ENCODE peak calls at places on chromosomes 11 and 22, in seven cellular contexts. One of them, this sample, is unnamed.

GRCh38 chr22:38755911-38756532 is at the start of gene SUN2:
- DNase-seq in stimulated activated naive CD8-positive, alpha-beta T cell treated with anti-CD3 and anti-CD28 coated beads, Interleukin-15, amount 100 ng/mL, for 72 hours: peak
- DNase-seq in stimulated activated CD4-positive, alpha-beta T cell treated with anti-CD3 and anti-CD28 coated beads, Interleukin-4, amount 100 ng/mL, for 4 hours: peak
- DNase-seq in Peyer's patch: peak
- DNase-seq in cardiac muscle cell: peak
- DNase-seq in sigmoid colon: peak
- DNase-seq in brain pericyte: no peak
- DNase-seq in this sample: peak

GRCh38 chr11:8872017-8872416 is 39.0 kb upstream of the AKIP1 start:
- DNase-seq in stimulated activated naive CD8-positive, alpha-beta T cell treated with anti-CD3 and anti-CD28 coated beads, Interleukin-15, amount 100 ng/mL, for 72 hours: no peak
- DNase-seq in stimulated activated CD4-positive, alpha-beta T cell treated with anti-CD3 and anti-CD28 coated beads, Interleukin-4, amount 100 ng/mL, for 4 hours: no peak
- DNase-seq in Peyer's patch: no peak
- DNase-seq in cardiac muscle cell: no peak
- DNase-seq in sigmoid colon: no peak
- DNase-seq in brain pericyte: no peak
- DNase-seq in this sample: no peak

GRCh38 chr11:86983071-86983488 is 27.9 kb upstream of the FZD4 start:
- DNase-seq in stimulated activated naive CD8-positive, alpha-beta T cell treated with anti-CD3 and anti-CD28 coated beads, Interleukin-15, amount 100 ng/mL, for 72 hours: no peak
- DNase-seq in stimulated activated CD4-positive, alpha-beta T cell treated with anti-CD3 and anti-CD28 coated beads, Interleukin-4, amount 100 ng/mL, for 4 hours: no peak
- DNase-seq in Peyer's patch: no peak
- DNase-seq in cardiac muscle cell: no peak
- DNase-seq in sigmoid colon: no peak
- DNase-seq in brain pericyte: no peak
- DNase-seq in this sample: no peak

GRCh38 chr11:62806611-62807121 is 1.4 kb upstream of the NXF1 start:
- DNase-seq in stimulated activated naive CD8-positive, alpha-beta T cell treated with anti-CD3 and anti-CD28 coated beads, Interleukin-15, amount 100 ng/mL, for 72 hours: no peak
- DNase-seq in stimulated activated CD4-positive, alpha-beta T cell treated with anti-CD3 and anti-CD28 coated beads, Interleukin-4, amount 100 ng/mL, for 4 hours: no peak
- DNase-seq in Peyer's patch: no peak
- DNase-seq in cardiac muscle cell: peak
- DNase-seq in sigmoid colon: peak
- DNase-seq in brain pericyte: no peak
- DNase-seq in this sample: no peak

GRCh38 chr11:65047581-65048422 is 6.8 kb downstream of the SAC3D1 start:
- DNase-seq in stimulated activated naive CD8-positive, alpha-beta T cell treated with anti-CD3 and anti-CD28 coated beads, Interleukin-15, amount 100 ng/mL, for 72 hours: peak
- DNase-seq in stimulated activated CD4-positive, alpha-beta T cell treated with anti-CD3 and anti-CD28 coated beads, Interleukin-4, amount 100 ng/mL, for 4 hours: no peak
- DNase-seq in Peyer's patch: peak
- DNase-seq in cardiac muscle cell: no peak
- DNase-seq in sigmoid colon: peak
- DNase-seq in brain pericyte: no peak
- DNase-seq in this sample: peak

GRCh38 chr11:97269527-97269926 is 879.7 kb downstream of the JRKL start:
- DNase-seq in stimulated activated naive CD8-positive, alpha-beta T cell treated with anti-CD3 and anti-CD28 coated beads, Interleukin-15, amount 100 ng/mL, for 72 hours: no peak
- DNase-seq in stimulated activated CD4-positive, alpha-beta T cell treated with anti-CD3 and anti-CD28 coated beads, Interleukin-4, amount 100 ng/mL, for 4 hours: no peak
- DNase-seq in Peyer's patch: no peak
- DNase-seq in cardiac muscle cell: peak
- DNase-seq in sigmoid colon: no peak
- DNase-seq in brain pericyte: no peak
- DNase-seq in this sample: no peak

GRCh38 chr11:68461284-68461861 is 821 bp downstream of the PPP6R3 start:
- DNase-seq in stimulated activated naive CD8-positive, alpha-beta T cell treated with anti-CD3 and anti-CD28 coated beads, Interleukin-15, amount 100 ng/mL, for 72 hours: no peak
- DNase-seq in stimulated activated CD4-positive, alpha-beta T cell treated with anti-CD3 and anti-CD28 coated beads, Interleukin-4, amount 100 ng/mL, for 4 hours: no peak
- DNase-seq in Peyer's patch: peak
- DNase-seq in cardiac muscle cell: peak
- DNase-seq in sigmoid colon: no peak
- DNase-seq in brain pericyte: no peak
- DNase-seq in this sample: no peak

GRCh38 chr11:87473174-87473573 is 435.4 kb downstream of the TMEM135 start:
- DNase-seq in stimulated activated naive CD8-positive, alpha-beta T cell treated with anti-CD3 and anti-CD28 coated beads, Interleukin-15, amount 100 ng/mL, for 72 hours: no peak
- DNase-seq in stimulated activated CD4-positive, alpha-beta T cell treated with anti-CD3 and anti-CD28 coated beads, Interleukin-4, amount 100 ng/mL, for 4 hours: no peak
- DNase-seq in Peyer's patch: no peak
- DNase-seq in cardiac muscle cell: no peak
- DNase-seq in sigmoid colon: no peak
- DNase-seq in brain pericyte: no peak
- DNase-seq in this sample: no peak

GRCh38 chr11:74749127-74749964 is 697 bp downstream of the RNF169 start:
- DNase-seq in stimulated activated naive CD8-positive, alpha-beta T cell treated with anti-CD3 and anti-CD28 coated beads, Interleukin-15, amount 100 ng/mL, for 72 hours: peak
- DNase-seq in stimulated activated CD4-positive, alpha-beta T cell treated with anti-CD3 and anti-CD28 coated beads, Interleukin-4, amount 100 ng/mL, for 4 hours: peak
- DNase-seq in Peyer's patch: peak
- DNase-seq in cardiac muscle cell: peak
- DNase-seq in sigmoid colon: no peak
- DNase-seq in brain pericyte: no peak
- DNase-seq in this sample: peak

GRCh38 chr11:121318848-121319834 is 26.6 kb downstream of the SC5D start:
- DNase-seq in stimulated activated naive CD8-positive, alpha-beta T cell treated with anti-CD3 and anti-CD28 coated beads, Interleukin-15, amount 100 ng/mL, for 72 hours: no peak
- DNase-seq in stimulated activated CD4-positive, alpha-beta T cell treated with anti-CD3 and anti-CD28 coated beads, Interleukin-4, amount 100 ng/mL, for 4 hours: peak
- DNase-seq in Peyer's patch: peak
- DNase-seq in cardiac muscle cell: peak
- DNase-seq in sigmoid colon: no peak
- DNase-seq in brain pericyte: no peak
- DNase-seq in this sample: no peak